ENCODE peak calls at places on chromosomes 12 and 14, in eight cellular contexts. W, Y, B, R, G, S, C and F are unnamed samples.

GRCh38 chr12:116267948-116268347 is 9.5 kb downstream of the MED13L start:
- DNase-seq in Y (no peak), W (no peak), R (no peak), C (no peak), B (no peak), S (no peak), G (no peak), F (no peak)

GRCh38 chr14:94489336-94489735 is 13.3 kb upstream of the SERPINA9 start:
- DNase-seq in Y (no peak), G (no peak), B (no peak), C (no peak), W (no peak), S (no peak), R (no peak), F (no peak)

GRCh38 chr14:95533822-95534221 is 1.0 kb upstream of the GLRX5 start:
- DNase-seq in R (peak), G (no peak), C (no peak), Y (no peak), S (no peak), W (no peak), B (no peak), F (no peak)

GRCh38 chr12:99529966-99530365 is 117.6 kb upstream of the GARIN6 start:
- DNase-seq in R (peak), B (no peak), S (peak), C (no peak), G (peak), Y (no peak), W (no peak), F (peak)

GRCh38 chr12:116323696-116324386 is 46.3 kb upstream of the MED13L start:
- DNase-seq in W (no peak), B (no peak), Y (no peak), C (no peak), R (peak), G (no peak), S (no peak), F (peak)

GRCh38 chr12:28144059-28144458 is 46.2 kb upstream of the CCDC91 start:
- DNase-seq in Y (no peak), G (no peak), B (no peak), R (no peak), C (no peak), S (no peak), W (no peak), F (no peak)

GRCh38 chr12:131643581-131644452 is 67.1 kb upstream of the SFSWAP start:
- DNase-seq in G (no peak), W (no peak), Y (no peak), S (no peak), C (no peak), R (no peak), B (peak), F (no peak)

GRCh38 chr14:91373591-91374245 is 43.9 kb downstream of the CCDC88C start:
- DNase-seq in W (no peak), B (no peak), G (no peak), S (no peak), C (no peak), Y (no peak), R (peak), F (peak)

GRCh38 chr14:79629891-79630560 is 581.3 kb downstream of the DIO2 start:
- DNase-seq in W (peak), G (no peak), C (no peak), S (no peak), R (no peak), Y (no peak), B (no peak), F (no peak)

GRCh38 chr14:22491683-22492483 is 97.1 kb downstream of the DAD1 start:
- DNase-seq in Y (no peak), G (no peak), C (no peak), S (no peak), B (no peak), W (no peak), R (peak), F (peak)

GRCh38 chr12:45232771-45233372 is 17.0 kb downstream of the ANO6 start:
- DNase-seq in B (peak), G (peak), R (peak), Y (peak), S (peak), W (peak), C (no peak), F (no peak)

GRCh38 chr12:1530592-1531159 is 63.7 kb downstream of the FBXL14 start:
- DNase-seq in G (no peak), Y (no peak), R (peak), S (no peak), B (peak), W (no peak), C (no peak), F (peak)

GRCh38 chr12:45192041-45192695 is 23.7 kb upstream of the ANO6 start:
- DNase-seq in C (no peak), Y (peak), R (no peak), S (peak), W (peak), B (no peak), G (peak), F (no peak)

GRCh38 chr14:76343386-76343785 is 32.6 kb upstream of the ESRRB start:
- DNase-seq in C (no peak), S (no peak), W (no peak), Y (no peak), R (no peak), B (no peak), G (no peak), F (no peak)

GRCh38 chr12:79371226-79371625 is 319.5 kb downstream of the PAWR start:
- DNase-seq in S (no peak), W (no peak), G (no peak), B (no peak), Y (no peak), R (no peak), C (no peak), F (no peak)

GRCh38 chr12:89597770-89598169 is 71.9 kb upstream of the POC1B start:
- DNase-seq in Y (no peak), C (no peak), W (no peak), B (no peak), R (peak), G (no peak), S (no peak), F (peak)

GRCh38 chr12:13772264-13772663 is 209.1 kb downstream of the GRIN2B start:
- DNase-seq in Y (no peak), B (no peak), C (no peak), G (no peak), R (no peak), S (no peak), W (no peak), F (no peak)

GRCh38 chr12:117571321-117571720 is 209.9 kb upstream of the NOS1 start:
- DNase-seq in B (no peak), R (no peak), W (no peak), G (no peak), C (no peak), S (no peak), Y (no peak), F (no peak)

GRCh38 chr14:76537912-76538647 is 162.1 kb downstream of the ESRRB start:
- DNase-seq in S (no peak), W (no peak), C (no peak), R (no peak), G (no peak), B (no peak), Y (no peak), F (no peak)

GRCh38 chr12:112513496-112513895 is 94.7 kb downstream of the PTPN11 start:
- DNase-seq in R (no peak), G (no peak), B (no peak), C (no peak), Y (no peak), S (no peak), W (no peak), F (no peak)

GRCh38 chr12:128089961-128090360 is 177.0 kb upstream of the TMEM132C start:
- DNase-seq in B (no peak), G (no peak), W (no peak), C (no peak), Y (no peak), R (no peak), S (no peak), F (no peak)

GRCh38 chr12:7155471-7156034 is 25.4 kb downstream of the CLSTN3 start:
- DNase-seq in R (no peak), S (no peak), G (no peak), B (no peak), C (no peak), Y (no peak), W (no peak), F (no peak)

GRCh38 chr12:105067511-105068031 is 16.7 kb downstream of the ALDH1L2 start:
- DNase-seq in B (no peak), C (peak), Y (no peak), S (peak), W (peak), R (no peak), G (peak), F (no peak)

GRCh38 chr14:99754141-99755067 is 38.8 kb upstream of the EML1 start:
- DNase-seq in B (peak), G (no peak), R (no peak), S (no peak), C (no peak), W (no peak), Y (no peak), F (peak)

GRCh38 chr12:96441811-96442210 is 41.6 kb upstream of the CDK17 start:
- DNase-seq in G (no peak), R (no peak), B (no peak), S (no peak), C (no peak), W (no peak), Y (no peak), F (no peak)

GRCh38 chr12:11814362-11814761 is 164.9 kb downstream of the ETV6 start:
- DNase-seq in W (peak), S (peak), B (no peak), Y (peak), G (peak), R (no peak), C (peak), F (no peak)

GRCh38 chr14:58395815-58396626 is at the start of gene TOMM20L:
- DNase-seq in R (peak), B (peak), G (peak), Y (peak), S (peak), W (peak), C (peak), F (peak)

GRCh38 chr14:91732439-91732838 is 553 bp upstream of the CATSPERB start:
- DNase-seq in G (no peak), B (no peak), R (no peak), W (no peak), Y (no peak), C (no peak), S (no peak), F (no peak)

GRCh38 chr12:113469224-113469652 is 2.4 kb downstream of the LHX5 start:
- DNase-seq in S (no peak), B (no peak), R (no peak), G (no peak), C (no peak), Y (no peak), W (no peak), F (peak)

GRCh38 chr12:46779879-46780278 is 45.9 kb downstream of the SLC38A4 start:
- DNase-seq in C (no peak), R (no peak), S (no peak), G (no peak), B (no peak), W (no peak), Y (no peak), F (no peak)

GRCh38 chr12:131218291-131219172 is 264.8 kb downstream of the ADGRD1 start:
- DNase-seq in G (no peak), B (peak), R (peak), C (no peak), W (no peak), S (no peak), Y (no peak), F (peak)

GRCh38 chr12:12010277-12011031 is 60.3 kb upstream of the BCL2L14 start:
- DNase-seq in S (peak), G (peak), W (peak), Y (peak), B (peak), R (peak), C (no peak), F (peak)

GRCh38 chr14:98189521-98189920 is 1082.5 kb downstream of the BCL11B start:
- DNase-seq in R (no peak), W (no peak), B (no peak), C (no peak), S (no peak), Y (no peak), G (no peak), F (no peak)

GRCh38 chr14:50083467-50084337 is 32.7 kb downstream of the VCPKMT start:
- DNase-seq in W (no peak), R (peak), G (no peak), B (no peak), C (no peak), Y (no peak), S (no peak), F (peak)

GRCh38 chr12:90020006-90020405 is 311.4 kb upstream of the ATP2B1 start:
- DNase-seq in B (no peak), Y (no peak), G (no peak), R (no peak), W (no peak), S (no peak), C (no peak), F (no peak)

GRCh38 chr12:69513297-69513696 is 43.1 kb downstream of the FRS2 start:
- DNase-seq in G (no peak), C (no peak), W (no peak), Y (no peak), B (no peak), R (no peak), S (no peak), F (no peak)

DNA sequence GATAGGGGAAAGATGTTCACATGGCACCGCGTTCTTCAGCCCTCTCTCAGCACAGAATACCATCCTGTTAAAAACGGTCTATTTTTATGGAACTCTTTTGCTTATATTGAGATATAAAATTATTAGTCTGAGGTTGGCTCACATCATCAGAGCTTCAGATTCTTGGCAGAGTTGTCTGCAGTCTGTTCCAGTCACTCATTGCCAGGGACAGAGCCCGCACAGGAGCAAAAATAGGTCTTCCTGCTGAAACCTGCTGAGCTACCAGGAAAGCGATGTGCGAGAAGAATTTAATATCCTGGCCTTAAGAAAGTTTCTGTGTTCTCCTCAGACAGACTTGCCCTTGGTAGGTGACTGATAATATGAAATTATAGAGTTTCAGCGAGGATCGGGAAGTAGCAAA is 249.8 kb downstream of the VRK1 start:
- DNase-seq in C (no peak), Y (no peak), S (no peak), R (no peak), B (no peak), W (no peak), G (no peak), F (no peak)
- TF ChIP-seq CTCF in C (no peak), Y (no peak), S (no peak), R (no peak), B (no peak), W (no peak), G (no peak), F (no peak)

GRCh38 chr14:104135121-104135903 is 3.1 kb upstream of the KIF26A start:
- DNase-seq in C (no peak), R (peak), W (peak), S (no peak), Y (no peak), B (peak), G (no peak), F (no peak)
- TF ChIP-seq CTCF in C (no peak), R (no peak), W (peak), S (peak), Y (peak), B (no peak), G (no peak), F (no peak)

GRCh38 chr12:15014708-15015107 is 41.9 kb downstream of the PDE6H start:
- DNase-seq in W (no peak), G (no peak), R (no peak), Y (no peak), B (no peak), C (no peak), S (no peak), F (no peak)

GRCh38 chr12:15013634-15014169 is 40.9 kb downstream of the PDE6H start:
- DNase-seq in G (no peak), C (no peak), W (no peak), Y (no peak), R (no peak), B (no peak), S (no peak), F (no peak)

GRCh38 chr12:15015121-15015520 is 42.3 kb downstream of the PDE6H start:
- DNase-seq in W (no peak), R (no peak), G (no peak), S (no peak), C (no peak), Y (no peak), B (no peak), F (no peak)

DNA sequence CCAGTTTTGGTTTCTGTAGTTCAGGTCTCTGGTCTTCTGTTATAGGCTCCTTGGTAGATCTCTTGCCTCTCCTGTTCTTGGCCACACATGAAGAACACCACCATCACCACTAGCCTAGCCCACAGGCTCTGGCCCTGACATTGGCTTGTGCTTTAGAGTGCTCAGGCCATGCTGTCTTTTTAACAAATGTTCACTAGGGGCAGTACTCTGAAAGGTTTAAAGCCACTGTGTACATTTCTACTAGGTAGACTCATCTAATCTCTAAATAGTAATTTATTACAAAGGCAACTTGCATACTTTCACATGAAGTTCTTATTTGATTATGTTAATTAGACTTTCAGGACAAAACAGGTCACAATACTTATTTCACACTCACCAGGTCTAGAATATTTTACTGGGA is 38.3 kb downstream of the PDE6H start:
- DNase-seq in B (no peak), G (no peak), S (no peak), R (peak), W (no peak), C (no peak), Y (no peak), F (no peak)
- TF ChIP-seq CTCF in B (no peak), G (no peak), S (peak), R (no peak), W (peak), C (peak), Y (peak), F (peak)

DNA sequence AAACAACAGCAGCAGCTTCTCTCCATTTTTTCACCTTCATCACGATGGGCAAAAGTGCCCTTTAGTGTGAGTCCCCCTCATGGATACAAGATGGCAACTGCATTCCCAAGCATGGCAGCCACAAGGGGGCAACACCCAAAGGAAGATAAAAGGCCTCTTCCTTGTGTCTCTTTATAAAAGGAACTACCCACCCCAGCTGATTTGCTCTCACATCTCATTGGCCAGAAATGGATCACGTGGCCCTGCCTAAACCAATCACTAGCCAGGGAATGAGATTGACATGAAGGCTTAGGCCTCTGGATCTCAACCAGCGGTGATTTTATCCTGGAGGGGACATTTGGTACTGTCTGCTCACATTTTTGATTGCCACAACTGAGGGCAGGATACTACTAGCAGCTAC is 21.9 kb upstream of the IFT81 start:
- DNase-seq in C (no peak), W (peak), R (peak), S (peak), B (no peak), Y (peak), G (peak), F (peak)
- TF ChIP-seq CTCF in C (peak), W (peak), R (peak), S (peak), B (peak), Y (peak), G (peak), F (no peak)

DNA sequence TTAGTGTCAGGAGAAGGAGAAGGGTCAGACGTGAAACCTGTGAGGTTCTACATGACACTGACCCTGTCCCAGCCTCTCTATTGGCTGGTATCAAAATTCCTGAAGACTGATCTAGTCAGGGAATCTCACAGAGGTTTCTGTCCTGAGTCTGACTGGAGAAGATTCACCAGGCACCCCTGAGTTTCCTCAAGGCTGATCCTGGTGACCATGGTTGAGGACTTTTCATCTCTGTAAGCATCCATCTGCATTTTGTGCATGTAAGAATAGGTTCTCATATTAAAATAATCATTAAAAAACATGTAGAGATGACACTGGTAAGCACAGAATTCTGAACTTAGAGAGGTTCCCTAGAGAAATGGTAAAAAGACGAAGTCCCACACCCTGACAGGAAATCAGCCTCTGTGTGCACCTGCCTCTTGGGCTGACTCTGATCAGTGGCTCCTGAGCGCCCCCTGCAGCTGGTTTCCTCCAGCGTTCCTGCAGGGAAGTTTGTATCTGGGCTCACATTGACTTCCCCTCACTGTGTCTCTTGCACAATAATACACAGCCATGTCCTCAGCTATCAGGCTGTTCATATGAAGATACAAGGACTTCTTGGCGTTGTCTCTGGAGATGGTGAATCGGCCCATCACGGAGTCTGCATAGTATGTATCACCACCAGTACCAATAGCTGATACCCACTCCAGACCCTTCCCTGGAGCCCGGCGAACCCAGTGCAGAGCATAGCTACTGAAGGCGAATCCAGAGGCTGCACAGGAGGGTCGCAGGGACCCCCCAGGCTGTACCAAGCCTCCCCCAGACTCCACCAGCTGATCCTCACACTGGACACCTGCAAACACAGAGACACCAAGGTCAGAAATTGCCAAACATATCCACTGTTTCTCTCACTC is 991.9 kb downstream of the TMEM121 start:
- DNase-seq in S (no peak), W (no peak), B (no peak), C (no peak), R (peak), G (no peak), Y (no peak), F (peak)
- TF ChIP-seq CTCF in S (no peak), W (no peak), B (no peak), C (no peak), R (peak), G (no peak), Y (no peak), F (peak)